ENCODE peak calls at places on chromosomes 1 and 21, in four cellular contexts. S, X, O and D are unnamed samples.
A peak's percentile ranks its signal among the peaks of the same experiment; 100 is the strongest.

GRCh38 chr21:16908087-16908486 is 604.8 kb upstream of the CXADR start:
- DNase-seq in S (no peak), X (peak; percentile 95), O (peak; percentile 30), D (no peak)

GRCh38 chr1:78102916-78103315 is 57.1 kb downstream of the GIPC2 start:
- DNase-seq in O (peak; percentile 59), S (no peak), X (no peak), D (no peak)

GRCh38 chr1:147334292-147334691 is 91.8 kb downstream of the CHD1L start:
- DNase-seq in X (no peak), O (no peak), S (no peak), D (no peak)

GRCh38 chr1:58852731-58853485 is 69.1 kb upstream of the JUN start:
- DNase-seq in O (no peak), X (no peak), S (peak; percentile 8), D (no peak)

GRCh38 chr1:15201849-15202551 is 45.0 kb upstream of the FHAD1 start:
- DNase-seq in S (no peak), X (peak; percentile 67), O (no peak), D (no peak)

GRCh38 chr1:10161541-10162290 is 48.7 kb upstream of the KIF1B start:
- DNase-seq in S (no peak), O (no peak), X (no peak), D (no peak)

GRCh38 chr1:63148825-63149645 is 173.3 kb upstream of the FOXD3 start:
- DNase-seq in O (peak; percentile 32), S (peak; percentile 53), X (peak; percentile 35), D (no peak)

GRCh38 chr1:36953061-36953460 is 81.3 kb downstream of the GRIK3 start:
- DNase-seq in O (no peak), X (no peak), S (no peak), D (no peak)

GRCh38 chr1:54278941-54279422 is 79.0 kb downstream of the MRPL37 start:
- DNase-seq in O (no peak), S (no peak), X (peak; percentile 15), D (no peak)

GRCh38 chr1:172460901-172461315 is 17.0 kb upstream of the PIGC start:
- DNase-seq in X (peak; percentile 21), S (no peak), O (no peak), D (no peak)

GRCh38 chr1:229114781-229115417 is 156.0 kb upstream of the RAB4A start:
- DNase-seq in S (no peak), X (no peak), O (no peak), D (no peak)

GRCh38 chr1:114262314-114262960 is 108.8 kb upstream of the SYT6 start:
- DNase-seq in S (no peak), O (no peak), X (no peak), D (no peak)
- TF ChIP-seq CTCF in S (no peak), O (no peak), X (no peak), D (no peak)

DNA sequence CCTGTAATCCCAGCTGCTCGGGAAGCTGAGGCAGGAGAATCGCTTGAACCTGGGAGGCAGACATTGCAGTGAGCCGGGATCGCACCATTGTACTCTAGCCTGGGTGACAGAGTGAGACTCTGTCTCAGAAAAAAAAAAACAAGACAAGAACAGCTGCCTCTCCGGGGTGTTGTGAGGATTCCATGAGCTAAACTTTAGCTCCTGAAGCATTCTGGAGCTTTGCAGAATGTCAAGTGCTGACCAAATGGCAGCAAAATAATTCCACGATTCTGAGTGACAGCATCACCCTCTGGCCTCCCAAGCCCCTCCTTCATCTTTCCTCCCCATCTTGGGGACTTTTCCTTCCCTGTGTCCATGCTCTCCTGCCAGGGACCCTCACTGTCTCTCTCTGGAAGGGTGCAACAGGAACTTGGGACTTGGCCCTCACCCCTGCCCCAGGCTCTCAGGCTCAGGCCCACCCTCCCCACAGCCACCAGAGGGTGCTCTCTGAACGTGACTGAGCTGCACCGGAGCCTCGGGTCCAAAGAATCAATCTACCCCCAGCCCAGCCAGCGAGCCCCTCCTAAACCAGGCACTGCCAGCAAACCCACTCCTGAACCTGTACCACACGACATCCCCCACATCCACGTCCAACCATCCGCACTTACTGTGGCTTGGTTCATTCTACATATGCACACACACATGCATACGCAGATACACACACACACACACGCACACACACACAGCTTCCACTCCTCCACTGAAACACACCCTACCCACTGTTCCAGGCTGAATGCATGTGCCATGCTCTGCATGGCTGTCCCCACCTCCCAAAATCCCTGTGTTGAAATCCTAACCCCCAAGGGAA is 45.7 kb downstream of the ACOT7 start:
- DNase-seq in X (no peak), S (peak; percentile 42), O (peak; percentile 21), D (peak; percentile 45)
- TF ChIP-seq CTCF in X (peak; percentile 90), S (peak; percentile 72), O (peak; percentile 55), D (no peak)

DNA sequence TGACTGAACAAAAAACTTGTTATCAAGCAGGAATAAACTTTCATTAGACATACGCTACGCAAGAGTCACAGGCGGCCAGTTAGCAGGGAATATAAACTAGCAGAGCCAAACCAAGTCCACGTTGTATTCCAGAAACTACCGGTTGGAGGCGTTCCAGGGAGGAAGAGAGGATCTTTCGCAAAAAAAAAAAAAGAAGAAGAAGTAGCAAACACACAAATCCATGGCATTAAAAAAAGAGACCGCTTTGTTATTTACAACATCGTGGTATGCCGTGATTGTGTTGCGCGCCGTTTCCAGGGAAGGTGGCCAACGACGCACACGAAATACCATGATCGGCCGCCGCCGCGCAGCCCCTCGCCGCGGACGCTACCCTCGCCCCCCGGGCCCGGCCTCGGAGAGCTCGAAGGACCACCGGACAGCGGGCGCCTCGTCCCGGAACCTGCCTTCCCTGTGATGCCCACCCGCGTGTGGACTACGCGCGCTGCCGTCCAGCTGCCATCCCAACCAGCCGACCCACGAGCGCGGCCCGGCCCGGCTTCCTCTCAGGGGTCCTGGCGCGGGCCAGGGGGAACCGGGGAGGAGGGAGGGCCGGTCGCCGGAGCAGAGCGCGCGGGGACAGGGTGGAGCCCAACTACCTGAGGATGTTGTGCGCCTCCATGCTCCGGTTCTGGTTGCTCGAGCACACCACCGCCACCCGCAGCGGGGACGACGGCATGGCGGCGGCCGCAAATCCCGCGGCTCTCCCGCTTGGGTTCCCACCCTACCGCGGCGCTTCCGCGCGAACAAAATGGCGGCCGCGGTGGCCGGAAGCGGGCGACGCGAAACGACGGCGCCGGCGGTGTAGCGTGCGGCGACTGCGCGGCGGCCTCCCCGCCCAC is 581 bp downstream of the SSU72 start:
- DNase-seq in O (peak; percentile 62), X (peak; percentile 48), S (peak; percentile 56), D (no peak)
- TF ChIP-seq CTCF in O (peak; percentile 17), X (peak; percentile 31), S (peak; percentile 60), D (no peak)

GRCh38 chr1:154183045-154183968 is 8.6 kb downstream of the TPM3 start:
- DNase-seq in S (peak; percentile 94), O (peak; percentile 92), X (peak; percentile 91), D (peak; percentile 93)
- TF ChIP-seq CTCF in S (no peak), O (no peak), X (no peak), D (no peak)

DNA sequence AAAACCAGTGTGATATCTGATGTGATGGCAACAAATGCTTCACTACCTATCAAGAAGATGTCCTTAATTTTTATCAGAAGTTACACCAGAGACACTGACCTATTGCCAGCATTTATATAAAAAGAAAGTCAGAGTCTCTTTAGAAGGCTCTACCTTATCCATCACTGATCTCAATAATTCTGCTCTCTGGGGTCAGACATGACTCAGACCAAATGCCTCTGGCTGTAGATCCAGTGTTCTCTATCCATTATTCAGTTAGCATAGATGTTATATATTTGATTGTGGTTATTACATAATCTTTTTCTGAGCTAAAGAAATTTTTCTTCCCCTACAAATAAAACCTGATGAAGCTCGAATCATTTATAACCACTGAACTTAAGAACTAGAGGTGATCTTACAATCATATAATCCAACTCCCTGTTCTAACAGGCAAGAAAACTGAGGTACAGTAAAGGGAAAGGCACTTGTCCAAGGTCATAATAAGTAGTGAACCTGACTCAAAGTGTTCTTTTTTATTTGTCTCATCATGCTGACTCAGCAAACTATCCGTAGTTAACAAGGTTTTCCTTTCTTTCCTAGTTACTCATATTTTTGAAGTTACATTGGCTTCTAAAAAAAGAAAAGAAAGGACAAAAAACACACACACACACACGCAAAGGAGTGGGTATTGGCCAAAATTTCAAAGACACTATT is 43.5 kb upstream of the ESRRG start:
- DNase-seq in X (peak; percentile 5), O (no peak), S (no peak), D (no peak)
- TF ChIP-seq CTCF in X (no peak), O (no peak), S (no peak), D (no peak)

GRCh38 chr1:155261401-155261887 is 716 bp downstream of the SCAMP3 start:
- DNase-seq in S (no peak), O (no peak), X (no peak), D (no peak)
- TF ChIP-seq CTCF in S (peak; percentile 14), O (no peak), X (no peak), D (no peak)

GRCh38 chr21:25385912-25386474 is 221.3 kb downstream of the MRPL39 start:
- DNase-seq in O (peak; percentile 81), S (no peak), X (peak; percentile 57), D (no peak)
- TF ChIP-seq CTCF in O (peak; percentile 74), S (peak; percentile 90), X (peak; percentile 65), D (peak; percentile 99)